ENCODE peak calls at places on chromosomes 3 and 15, in nine cellular contexts. F, X, R, T, Z, C, G, I and L are unnamed samples.

GRCh38 chr3:138396752-138397410 is 37.5 kb upstream of the ESYT3 start:
- DNase-seq in G (no peak), F (no peak), I (no peak), R (no peak), Z (no peak), X (no peak), C (no peak), T (no peak), L (no peak)

GRCh38 chr3:36332139-36332538 is 48.2 kb upstream of the STAC start:
- DNase-seq in R (no peak), Z (no peak), T (no peak), G (no peak), I (no peak), X (no peak), C (no peak), F (no peak), L (no peak)

GRCh38 chr15:36133686-36134085 is 445.7 kb upstream of the CDIN1 start:
- DNase-seq in I (no peak), T (no peak), F (no peak), R (peak), G (no peak), C (no peak), X (no peak), Z (no peak), L (no peak)

GRCh38 chr15:86743283-86743903 is 663.7 kb downstream of the AGBL1 start:
- DNase-seq in I (peak), T (peak), G (no peak), C (no peak), Z (no peak), X (peak), R (no peak), F (no peak), L (no peak)

GRCh38 chr3:134161817-134162396 is 88.8 kb downstream of the RYK start:
- DNase-seq in I (peak), F (no peak), X (no peak), R (no peak), C (no peak), Z (no peak), T (no peak), G (no peak), L (no peak)

GRCh38 chr3:87503901-87504498 is 227.6 kb upstream of the POU1F1 start:
- DNase-seq in X (no peak), G (peak), T (no peak), R (peak), Z (peak), I (no peak), F (peak), C (no peak), L (peak)

GRCh38 chr15:76253851-76254440 is 57.3 kb downstream of the ETFA start:
- DNase-seq in R (no peak), T (no peak), I (no peak), G (no peak), C (no peak), X (no peak), Z (no peak), F (no peak), L (no peak)

GRCh38 chr3:150020527-150020926 is 49.8 kb upstream of the PFN2 start:
- DNase-seq in I (no peak), R (peak), X (no peak), F (no peak), G (peak), T (no peak), C (no peak), Z (peak), L (no peak)

GRCh38 chr3:99579246-99579645 is 59.1 kb upstream of the COL8A1 start:
- DNase-seq in F (no peak), R (peak), G (peak), Z (peak), X (no peak), T (no peak), C (no peak), I (no peak), L (peak)